ENCODE peak calls at places on chromosome 10, in six cellular contexts. One of them, this sample, is unnamed.

GRCh38 chr10:13894412-13895093 is 307.8 kb downstream of the PRPF18 start:
- DNase-seq in colonic mucosa: no peak
- DNase-seq in NCI-H187 treated with DMSO at 0.1 percent for 48 hours: no peak
- DNase-seq in cardiac muscle cell: peak; percentile 28
- DNase-seq in caudate nucleus: no peak
- DNase-seq in EL: peak; percentile 56
- DNase-seq in this sample: no peak

GRCh38 chr10:110923856-110924493 is 4.6 kb downstream of the SHOC2 start:
- DNase-seq in colonic mucosa: no peak
- DNase-seq in NCI-H187 treated with DMSO at 0.1 percent for 48 hours: no peak
- DNase-seq in cardiac muscle cell: no peak
- DNase-seq in caudate nucleus: no peak
- DNase-seq in EL: no peak
- DNase-seq in this sample: no peak

GRCh38 chr10:24435374-24435773 is 226.4 kb downstream of the KIAA1217 start:
- DNase-seq in colonic mucosa: no peak
- DNase-seq in NCI-H187 treated with DMSO at 0.1 percent for 48 hours: no peak
- DNase-seq in cardiac muscle cell: no peak
- DNase-seq in caudate nucleus: no peak
- DNase-seq in EL: peak; percentile 77
- DNase-seq in this sample: no peak

GRCh38 chr10:16381083-16381482 is 55.7 kb upstream of the PTER start:
- DNase-seq in colonic mucosa: no peak
- DNase-seq in NCI-H187 treated with DMSO at 0.1 percent for 48 hours: no peak
- DNase-seq in cardiac muscle cell: no peak
- DNase-seq in caudate nucleus: no peak
- DNase-seq in EL: no peak
- DNase-seq in this sample: no peak

GRCh38 chr10:6386346-6386745 is 183.6 kb downstream of the PFKFB3 start:
- DNase-seq in colonic mucosa: no peak
- DNase-seq in NCI-H187 treated with DMSO at 0.1 percent for 48 hours: no peak
- DNase-seq in cardiac muscle cell: no peak
- DNase-seq in caudate nucleus: no peak
- DNase-seq in EL: no peak
- DNase-seq in this sample: no peak

GRCh38 chr10:33279276-33279675 is 55.2 kb downstream of the NRP1 start:
- DNase-seq in colonic mucosa: no peak
- DNase-seq in NCI-H187 treated with DMSO at 0.1 percent for 48 hours: no peak
- DNase-seq in cardiac muscle cell: peak; percentile 66
- DNase-seq in caudate nucleus: no peak
- DNase-seq in EL: peak; percentile 53
- DNase-seq in this sample: no peak

GRCh38 chr10:35433851-35434426 is 97.6 kb downstream of the CCNY start:
- DNase-seq in colonic mucosa: no peak
- DNase-seq in NCI-H187 treated with DMSO at 0.1 percent for 48 hours: no peak
- DNase-seq in cardiac muscle cell: peak; percentile 86
- DNase-seq in caudate nucleus: no peak
- DNase-seq in EL: no peak
- DNase-seq in this sample: no peak

GRCh38 chr10:130350996-130351395 is 214.8 kb downstream of the GLRX3 start:
- DNase-seq in colonic mucosa: no peak
- DNase-seq in NCI-H187 treated with DMSO at 0.1 percent for 48 hours: no peak
- DNase-seq in cardiac muscle cell: no peak
- DNase-seq in caudate nucleus: no peak
- DNase-seq in EL: no peak
- DNase-seq in this sample: no peak

GRCh38 chr10:9211228-9211627 is 1156.7 kb downstream of the GATA3 start:
- DNase-seq in colonic mucosa: no peak
- DNase-seq in NCI-H187 treated with DMSO at 0.1 percent for 48 hours: no peak
- DNase-seq in cardiac muscle cell: peak; percentile 5
- DNase-seq in caudate nucleus: no peak
- DNase-seq in EL: no peak
- DNase-seq in this sample: no peak

GRCh38 chr10:34906021-34906965 is 91.2 kb upstream of the PARD3 start:
- DNase-seq in colonic mucosa: no peak
- DNase-seq in NCI-H187 treated with DMSO at 0.1 percent for 48 hours: peak; percentile 68
- DNase-seq in cardiac muscle cell: peak; percentile 22
- DNase-seq in caudate nucleus: no peak
- DNase-seq in EL: no peak
- DNase-seq in this sample: no peak

GRCh38 chr10:4807803-4808507 is 18.1 kb upstream of the AKR1E2 start:
- DNase-seq in colonic mucosa: no peak
- DNase-seq in NCI-H187 treated with DMSO at 0.1 percent for 48 hours: no peak
- DNase-seq in cardiac muscle cell: peak; percentile 77
- DNase-seq in caudate nucleus: no peak
- DNase-seq in EL: peak; percentile 93
- DNase-seq in this sample: no peak

GRCh38 chr10:122487231-122487765 is 25.9 kb downstream of the HTRA1 start:
- DNase-seq in colonic mucosa: no peak
- DNase-seq in NCI-H187 treated with DMSO at 0.1 percent for 48 hours: peak; percentile 21
- DNase-seq in cardiac muscle cell: no peak
- DNase-seq in caudate nucleus: no peak
- DNase-seq in EL: no peak
- DNase-seq in this sample: no peak

GRCh38 chr10:20473361-20473760 is 423.8 kb downstream of the NEBL start:
- DNase-seq in colonic mucosa: no peak
- DNase-seq in NCI-H187 treated with DMSO at 0.1 percent for 48 hours: no peak
- DNase-seq in cardiac muscle cell: peak; percentile 3
- DNase-seq in caudate nucleus: no peak
- DNase-seq in EL: no peak
- DNase-seq in this sample: no peak

GRCh38 chr10:113959383-113959760 is 84.3 kb upstream of the ADRB1 start:
- DNase-seq in colonic mucosa: peak; percentile 90
- DNase-seq in NCI-H187 treated with DMSO at 0.1 percent for 48 hours: no peak
- DNase-seq in cardiac muscle cell: no peak
- DNase-seq in caudate nucleus: no peak
- DNase-seq in EL: no peak
- DNase-seq in this sample: no peak

GRCh38 chr10:132199854-132200311 is 13.1 kb downstream of the DPYSL4 start:
- DNase-seq in colonic mucosa: no peak
- DNase-seq in NCI-H187 treated with DMSO at 0.1 percent for 48 hours: no peak
- DNase-seq in cardiac muscle cell: no peak
- DNase-seq in caudate nucleus: no peak
- DNase-seq in EL: no peak
- DNase-seq in this sample: no peak

GRCh38 chr10:45151467-45152214 is 150.9 kb downstream of the ZNF22 start:
- DNase-seq in colonic mucosa: no peak
- DNase-seq in NCI-H187 treated with DMSO at 0.1 percent for 48 hours: no peak
- DNase-seq in cardiac muscle cell: no peak
- DNase-seq in caudate nucleus: no peak
- DNase-seq in EL: no peak
- DNase-seq in this sample: no peak

GRCh38 chr10:21157664-21158063 is 260.6 kb upstream of the NEBL start:
- DNase-seq in colonic mucosa: no peak
- DNase-seq in NCI-H187 treated with DMSO at 0.1 percent for 48 hours: no peak
- DNase-seq in cardiac muscle cell: no peak
- DNase-seq in caudate nucleus: no peak
- DNase-seq in EL: no peak
- DNase-seq in this sample: no peak